ENCODE peak calls at places on chromosomes 16 and 17, in ten cellular contexts. F is neural progenitor cell; T is Peyer's patch; L is IMR-90; R is ascending aorta; I is colonic mucosa; G is stomach; P is Panc1; C is CD8-positive, alpha-beta memory T cell; O is OCI-LY7. D is an unnamed sample.

GRCh38 chr17:40310882-40311391 is 2.0 kb downstream of the RARA start:
- DNase-seq in R (peak), T (no peak), L (no peak), G (no peak), P (no peak), C (no peak), F (peak), O (no peak), I (no peak), D (no peak)

GRCh38 chr17:78403822-78404221 is 25.4 kb downstream of the PGS1 start:
- DNase-seq in R (no peak), T (no peak), F (no peak), C (no peak), L (no peak), I (no peak), G (no peak), O (no peak), P (no peak), D (no peak)

GRCh38 chr17:55059724-55060123 is 91.2 kb downstream of the STXBP4 start:
- DNase-seq in P (no peak), F (no peak), O (no peak), R (no peak), T (no peak), G (no peak), I (no peak), C (no peak), L (no peak), D (no peak)

GRCh38 chr16:86676216-86676800 is 98.0 kb downstream of the FOXL1 start:
- DNase-seq in I (no peak), L (peak), T (no peak), R (peak), C (no peak), O (no peak), F (no peak), G (no peak), P (no peak), D (peak)

GRCh38 chr17:8556074-8556473 is 74.5 kb downstream of the MYH10 start:
- DNase-seq in I (no peak), O (no peak), T (no peak), C (no peak), F (no peak), P (no peak), R (peak), L (no peak), G (no peak), D (peak)

GRCh38 chr17:49213399-49213798 is 2.9 kb downstream of the ABI3 start:
- DNase-seq in O (peak), L (no peak), I (no peak), T (peak), F (no peak), G (no peak), P (no peak), R (no peak), C (no peak), D (no peak)

GRCh38 chr17:82283208-82283749 is 9.8 kb upstream of the CSNK1D start:
- DNase-seq in I (no peak), O (no peak), T (no peak), G (no peak), F (no peak), L (peak), C (no peak), R (no peak), P (no peak), D (peak)

GRCh38 chr16:2686912-2687507 is 4.7 kb downstream of the KCTD5 start:
- DNase-seq in I (no peak), O (peak), G (peak), T (peak), L (no peak), P (no peak), R (no peak), F (no peak), C (no peak), D (no peak)

GRCh38 chr17:74856113-74856512 is 3.6 kb downstream of the GRIN2C start:
- DNase-seq in L (no peak), F (no peak), I (no peak), O (no peak), R (no peak), G (no peak), P (no peak), C (no peak), T (no peak), D (no peak)

GRCh38 chr16:50316102-50316847 is 49.9 kb downstream of the ADCY7 start:
- DNase-seq in O (no peak), F (no peak), P (no peak), L (no peak), G (no peak), T (peak), I (no peak), C (no peak), R (no peak), D (no peak)
- H3K27ac ChIP-seq in O (no peak), F (no peak), P (no peak), L (no peak), G (peak), T (no peak), I (no peak), C (no peak), R (no peak), D (no peak)

GRCh38 chr17:7466644-7467341 is 12.6 kb downstream of the ZBTB4 start:
- DNase-seq in I (peak), F (no peak), O (no peak), C (no peak), R (peak), T (no peak), L (peak), G (peak), P (no peak), D (peak)

GRCh38 chr17:7466318-7466643 is 13.2 kb downstream of the ZBTB4 start:
- DNase-seq in P (no peak), F (no peak), R (no peak), I (no peak), T (no peak), C (no peak), L (no peak), O (no peak), G (no peak), D (no peak)

GRCh38 chr17:7468814-7469438 is 10.5 kb downstream of the ZBTB4 start:
- DNase-seq in I (no peak), R (no peak), F (no peak), L (no peak), P (no peak), C (no peak), T (no peak), O (no peak), G (no peak), D (no peak)

GRCh38 chr17:7468290-7468689 is 11.1 kb downstream of the ZBTB4 start:
- DNase-seq in T (no peak), I (no peak), C (no peak), P (no peak), R (no peak), G (no peak), L (no peak), O (no peak), F (no peak), D (no peak)

GRCh38 chr17:7467498-7467897 is 11.9 kb downstream of the ZBTB4 start:
- DNase-seq in I (no peak), C (no peak), G (no peak), F (no peak), T (no peak), O (no peak), R (no peak), P (no peak), L (no peak), D (no peak)
- H3K27ac ChIP-seq in I (peak), C (no peak), G (peak), F (no peak), T (peak), O (no peak), R (peak), P (no peak), L (no peak), D (peak)

GRCh38 chr17:62653831-62654829 is 26.7 kb downstream of the MRC2 start:
- DNase-seq in P (no peak), G (peak), L (peak), T (no peak), C (no peak), I (peak), F (peak), O (no peak), R (no peak), D (peak)
- H3K27ac ChIP-seq in P (peak), G (peak), L (peak), T (peak), C (no peak), I (no peak), F (peak), O (no peak), R (peak), D (peak)

GRCh38 chr17:17546399-17547185 is 44.9 kb downstream of the PEMT start:
- DNase-seq in I (no peak), F (no peak), O (no peak), T (no peak), C (no peak), G (no peak), L (no peak), P (no peak), R (no peak), D (no peak)
- H3K27ac ChIP-seq in I (no peak), F (no peak), O (no peak), T (no peak), C (no peak), G (no peak), L (no peak), P (no peak), R (no peak), D (no peak)

GRCh38 chr16:67933805-67934204 is 2.1 kb upstream of the CTRL start:
- DNase-seq in P (no peak), T (no peak), G (no peak), F (no peak), R (no peak), O (no peak), L (no peak), I (no peak), C (no peak), D (no peak)

GRCh38 chr16:67935096-67935401 is 1.6 kb downstream of the PSMB10 start:
- DNase-seq in T (no peak), G (no peak), F (no peak), P (no peak), O (no peak), R (no peak), C (no peak), I (no peak), L (no peak), D (no peak)

GRCh38 chr16:67936124-67936875 is at the start of gene PSMB10:
- DNase-seq in G (peak), R (peak), O (peak), P (no peak), L (peak), I (peak), F (peak), T (no peak), C (no peak), D (peak)

GRCh38 chr16:67935402-67936123 is 1.1 kb downstream of the PSMB10 start:
- DNase-seq in O (peak), L (peak), P (peak), T (peak), C (peak), G (peak), R (peak), F (peak), I (peak), D (peak)

DNA sequence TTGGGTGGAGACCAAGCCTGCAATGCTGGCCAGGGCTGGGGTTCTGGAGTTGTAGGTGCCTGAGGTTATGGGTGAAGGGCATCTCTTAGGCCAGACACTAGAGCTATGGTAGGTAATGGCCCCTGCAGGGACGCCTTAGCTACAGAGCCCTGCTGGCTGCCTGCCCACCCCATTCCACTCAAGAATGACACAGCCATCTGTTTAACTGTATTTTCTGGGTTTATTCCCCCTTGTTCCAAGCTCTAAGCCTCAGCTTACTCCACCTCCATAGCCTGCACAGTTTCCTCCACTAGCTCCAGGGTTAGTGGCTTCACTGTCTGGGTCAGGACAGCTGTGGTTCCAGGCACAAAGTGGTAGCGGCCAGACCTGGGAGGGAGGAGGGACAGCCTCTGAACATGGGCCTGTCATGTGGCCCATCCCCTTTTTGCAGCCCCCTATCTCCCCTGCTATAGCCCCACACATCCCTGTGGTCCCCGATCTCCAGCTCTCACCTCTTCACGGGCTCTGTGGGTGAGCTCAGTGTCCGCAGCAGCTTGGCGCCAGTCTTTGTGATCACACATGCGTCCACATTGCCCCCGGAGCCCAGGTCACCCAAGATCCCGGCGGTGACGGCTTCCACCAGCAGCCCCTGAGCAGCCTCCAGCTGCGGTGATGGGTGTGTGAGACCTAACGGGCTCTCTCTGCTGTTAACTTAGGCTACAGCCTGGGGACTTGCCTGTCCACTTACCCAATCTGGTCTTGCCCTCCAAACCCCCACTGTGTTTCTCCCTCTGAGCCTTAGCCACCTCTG is 2.1 kb downstream of the PSMB10 start:
- DNase-seq in L (no peak), C (no peak), P (no peak), I (no peak), R (no peak), O (no peak), G (no peak), T (no peak), F (no peak), D (no peak)
- H3K27ac ChIP-seq in L (no peak), C (peak), P (peak), I (no peak), R (no peak), O (no peak), G (peak), T (no peak), F (no peak), D (peak)

D was measured in fibroblast of lung.